ENCODE peak calls at places on chromosome 9, in four cellular contexts. X, A, E and M are unnamed samples.

GRCh38 chr9:83062653-83063527 is at the start of gene RASEF:
- DNase-seq in A (peak), X (peak), E (no peak), M (no peak)

GRCh38 chr9:36870960-36871359 is 163.1 kb downstream of the PAX5 start:
- DNase-seq in X (no peak), A (no peak), E (peak), M (no peak)

GRCh38 chr9:18320046-18320445 is 153.9 kb upstream of the ADAMTSL1 start:
- DNase-seq in E (no peak), X (no peak), A (peak), M (no peak)

GRCh38 chr9:79591463-79591862 is 19.7 kb downstream of the TLE4 start:
- DNase-seq in X (no peak), A (no peak), E (no peak), M (no peak)

GRCh38 chr9:96382839-96383164 is 709 bp downstream of the SLC35D2 start:
- DNase-seq in E (no peak), X (no peak), A (no peak), M (peak)

GRCh38 chr9:4857163-4857562 is 64.4 kb downstream of the RCL1 start:
- DNase-seq in X (no peak), E (no peak), A (no peak), M (no peak)

GRCh38 chr9:22790329-22790728 is 343.7 kb downstream of the DMRTA1 start:
- DNase-seq in E (no peak), A (no peak), X (peak), M (no peak)

GRCh38 chr9:129178579-129178909 is 483 bp upstream of the IER5L start:
- DNase-seq in E (no peak), A (no peak), X (no peak), M (no peak)

GRCh38 chr9:114621975-114622609 is 11.0 kb downstream of the TMEM268 start:
- DNase-seq in A (peak), E (no peak), X (no peak), M (no peak)

GRCh38 chr9:26292943-26293342 is 599.7 kb downstream of the CAAP1 start:
- DNase-seq in E (no peak), A (peak), X (no peak), M (no peak)

GRCh38 chr9:77647659-77648457 is at the start of gene GNA14:
- DNase-seq in X (peak), A (peak), E (peak), M (peak)

DNA sequence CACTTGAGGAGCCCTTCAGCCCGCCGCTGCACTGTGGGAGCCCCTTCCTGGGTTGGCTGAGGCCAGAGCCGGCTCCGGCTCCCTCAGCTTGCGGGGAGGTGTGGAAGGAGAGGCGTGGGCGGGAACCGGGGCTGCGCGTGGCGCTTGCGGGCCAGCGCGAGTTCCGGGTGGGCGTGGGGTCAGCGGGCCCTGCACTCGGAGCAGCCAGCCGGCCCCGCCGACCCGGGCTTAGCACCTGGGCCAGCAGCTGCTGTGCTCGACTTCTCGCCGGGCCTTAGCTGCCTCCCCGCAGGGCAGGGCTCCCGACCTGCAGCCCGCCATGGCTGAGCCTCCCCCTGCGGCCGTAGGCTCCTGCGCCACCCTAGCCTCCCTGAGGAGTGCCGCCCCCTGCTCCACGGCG is 6.2 kb upstream of the SHB start:
- DNase-seq in E (no peak), A (no peak), X (no peak), M (no peak)
- H3K4me3 ChIP-seq in E (no peak), A (no peak), X (no peak), M (no peak)

DNA sequence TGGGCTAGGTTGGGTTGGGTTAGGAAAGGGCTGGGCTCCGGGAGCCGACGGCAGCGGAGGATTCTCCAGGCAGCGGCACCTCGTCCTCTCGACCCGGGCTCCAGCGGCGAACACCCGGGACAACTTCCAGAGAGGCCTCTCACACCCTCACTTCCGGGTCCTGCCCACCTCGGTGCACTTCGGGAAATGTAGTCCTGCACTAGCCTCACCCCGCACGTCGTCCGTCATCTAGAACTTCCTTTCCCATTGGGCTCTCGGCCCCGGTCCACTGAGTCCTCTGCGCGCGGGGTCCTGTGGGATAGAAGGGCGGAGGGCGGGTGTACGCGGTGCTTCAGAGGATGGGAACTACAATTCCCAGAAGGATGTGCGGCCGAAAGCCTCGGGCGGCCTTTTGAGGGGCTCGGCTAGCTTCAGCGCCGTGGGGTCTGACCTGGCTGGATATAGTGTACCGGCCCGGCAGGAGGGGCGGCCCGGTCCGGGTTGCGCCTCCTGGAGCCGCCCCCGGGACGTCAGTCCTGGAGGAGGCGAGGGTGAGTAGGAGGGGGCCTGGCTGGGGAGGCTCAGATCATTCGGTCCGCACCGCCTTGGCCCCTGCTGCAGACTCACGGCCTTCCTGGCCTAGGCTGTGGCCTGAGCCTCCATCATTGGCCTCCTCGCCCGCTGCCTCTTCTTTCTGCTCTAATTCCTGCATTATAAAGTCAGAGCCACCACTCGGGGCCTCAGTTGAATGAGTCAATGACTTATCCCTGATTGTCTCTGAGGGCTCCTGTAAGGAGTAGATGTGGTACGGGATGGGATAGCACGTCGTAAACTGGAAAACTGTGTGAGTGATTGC is at the start of the genes ERP44 and INVS:
- DNase-seq in X (peak), E (peak), A (peak), M (peak)
- TF ChIP-seq CTCF in X (no peak), E (no peak), A (no peak), M (no peak)

GRCh38 chr9:1042466-1042865 is 7.7 kb upstream of the DMRT2 start:
- DNase-seq in X (no peak), A (peak), E (no peak), M (no peak)
- H3K4me3 ChIP-seq in X (no peak), A (no peak), E (no peak), M (no peak)

DNA sequence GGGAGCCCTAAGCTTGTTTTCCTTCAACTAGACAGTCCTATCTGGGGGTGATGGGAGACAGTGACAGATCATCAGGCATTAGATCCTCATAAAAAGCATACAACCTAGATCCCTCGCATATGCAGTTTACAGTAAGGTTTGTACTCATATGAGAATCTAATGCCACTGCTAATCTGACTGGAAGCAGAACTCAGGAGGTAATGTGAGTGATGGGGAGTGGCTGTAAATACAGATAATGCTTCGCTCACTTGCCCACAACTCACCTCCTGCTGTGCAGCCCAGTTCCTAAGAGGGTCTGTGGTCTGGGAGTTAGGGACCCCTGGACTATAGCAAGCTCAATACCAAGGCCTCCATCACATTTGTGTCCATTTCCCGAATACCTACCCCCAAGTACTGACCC is 260.5 kb downstream of the CDK5RAP2 start:
- DNase-seq in X (no peak), A (no peak), E (no peak), M (no peak)
- TF ChIP-seq CTCF in X (no peak), A (no peak), E (no peak), M (no peak)

DNA sequence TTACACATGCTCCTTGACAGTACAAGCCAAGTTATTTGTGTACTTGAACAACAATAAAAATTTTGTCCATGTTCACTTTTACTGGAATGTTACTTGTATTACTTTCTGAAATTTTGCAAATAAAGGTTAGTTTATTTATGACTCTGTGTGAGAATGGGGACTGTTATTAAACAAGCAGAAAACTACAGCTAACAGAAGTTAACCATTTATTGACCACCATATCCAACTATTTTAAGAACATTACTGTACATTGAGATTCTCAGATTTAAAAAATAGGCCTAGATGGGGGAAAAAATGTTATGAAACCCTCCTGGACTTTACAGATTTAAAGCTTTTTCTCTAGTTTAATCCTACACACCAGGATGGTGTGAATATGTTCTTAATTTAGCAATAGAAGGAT is 1.8 kb downstream of the SLC25A51 start:
- DNase-seq in X (no peak), E (no peak), A (no peak), M (no peak)
- H3K4me3 ChIP-seq in X (peak), E (no peak), A (no peak), M (no peak)

GRCh38 chr9:3775968-3776367 is 250.2 kb upstream of the RFX3 start:
- DNase-seq in X (no peak), A (no peak), E (no peak), M (no peak)

GRCh38 chr9:3773661-3774060 is 247.9 kb upstream of the RFX3 start:
- DNase-seq in A (no peak), E (no peak), X (no peak), M (no peak)

DNA sequence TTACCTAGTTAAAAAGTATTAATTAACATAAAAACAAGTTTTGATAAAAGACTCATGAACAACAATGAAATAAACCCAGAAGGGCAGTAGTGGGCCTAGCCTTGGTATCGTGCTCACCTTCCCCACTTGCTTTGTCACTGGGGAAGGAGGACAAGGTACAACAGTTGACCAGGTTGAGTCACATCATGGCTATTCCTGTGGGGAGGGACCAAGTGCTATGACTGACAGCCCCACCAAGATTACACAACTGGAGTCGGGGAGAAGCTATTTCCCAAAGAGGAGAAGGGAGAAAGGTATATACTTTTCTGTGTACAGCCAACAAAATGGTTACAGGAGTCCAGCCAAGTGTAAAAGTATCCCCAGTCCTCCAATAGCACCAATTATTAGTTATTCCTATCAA is 251.3 kb upstream of the RFX3 start:
- DNase-seq in E (no peak), A (no peak), X (no peak), M (no peak)
- TF ChIP-seq CTCF in E (no peak), A (no peak), X (no peak), M (no peak)

GRCh38 chr9:35355954-35356353 is 134.0 kb upstream of the RUSC2 start:
- DNase-seq in X (no peak), A (no peak), E (no peak), M (no peak)

GRCh38 chr9:35353731-35354365 is 136.1 kb upstream of the RUSC2 start:
- DNase-seq in E (no peak), X (no peak), A (peak), M (no peak)

GRCh38 chr9:35357116-35357515 is 132.8 kb upstream of the RUSC2 start:
- DNase-seq in E (no peak), X (no peak), A (peak), M (no peak)

DNA sequence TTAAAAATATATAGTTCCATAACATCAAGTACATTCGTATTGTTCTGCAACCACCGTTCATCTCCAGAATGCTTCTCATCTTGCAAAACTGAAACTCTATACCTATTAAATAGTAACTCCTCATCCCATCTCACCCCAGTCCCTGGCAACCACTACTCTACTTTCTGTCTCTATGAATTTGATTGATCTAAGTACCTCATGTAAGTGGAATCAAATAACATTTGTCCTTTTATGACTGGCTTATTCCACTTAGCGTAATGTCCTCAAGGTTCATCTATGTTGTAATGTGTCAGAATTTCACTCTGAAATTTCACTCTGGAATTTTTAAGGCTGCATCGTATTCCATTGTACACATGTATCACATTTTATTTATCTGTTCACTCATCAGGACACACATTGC is 132.1 kb upstream of the RUSC2 start:
- DNase-seq in A (no peak), E (no peak), X (no peak), M (no peak)
- H3K4me3 ChIP-seq in A (no peak), E (no peak), X (no peak), M (no peak)